ENCODE peak calls at places on chromosomes 6 and 20, in eight cellular contexts. S, E, Q, N, X, W, Y and U are unnamed samples. For H3K27me3, the result is how much of the 10 kb centered on the place peaks cover.

GRCh38 chr6:45880139-45880538 is 135.5 kb downstream of the CLIC5 start:
- DNase-seq in N (peak), E (no peak), X (no peak), W (no peak), Y (no peak), Q (no peak), S (no peak), U (no peak)

GRCh38 chr20:3801299-3801698 is 5.2 kb downstream of the CDC25B start:
- DNase-seq in S (no peak), W (no peak), E (no peak), Q (no peak), N (no peak), X (no peak), Y (no peak), U (no peak)

GRCh38 chr6:166307082-166307980 is 861 bp downstream of the PRR18 start:
- DNase-seq in E (no peak), W (no peak), S (no peak), Q (peak), X (no peak), Y (no peak), N (peak), U (no peak)

GRCh38 chr6:168002812-168003211 is 5.3 kb downstream of the KIF25 start:
- DNase-seq in E (no peak), W (no peak), N (no peak), Y (no peak), X (no peak), Q (no peak), S (no peak), U (no peak)

GRCh38 chr6:133583907-133584306 is 305.0 kb upstream of the TCF21 start:
- DNase-seq in Y (no peak), W (no peak), S (no peak), E (no peak), N (no peak), Q (no peak), X (no peak), U (no peak)

GRCh38 chr6:152220785-152221184 is 413.3 kb downstream of the ESR1 start:
- DNase-seq in X (no peak), Y (no peak), E (no peak), Q (no peak), W (no peak), N (no peak), S (no peak), U (no peak)

GRCh38 chr6:30615958-30616810 is 859 bp downstream of the PPP1R10 start:
- DNase-seq in E (no peak), S (no peak), N (peak), X (no peak), Y (no peak), W (no peak), Q (peak), U (no peak)

GRCh38 chr20:9269280-9269971 is 200.5 kb downstream of the PLCB4 start:
- DNase-seq in S (no peak), W (no peak), E (no peak), Y (no peak), N (no peak), X (no peak), Q (peak), U (no peak)

GRCh38 chr6:170210651-170211403 is 80.1 kb downstream of the DLL1 start:
- DNase-seq in X (no peak), Y (no peak), N (no peak), Q (no peak), E (peak), W (no peak), S (no peak), U (no peak)

GRCh38 chr6:33197431-33198048 is 2.9 kb downstream of the RXRB start:
- DNase-seq in S (no peak), E (no peak), Q (peak), W (no peak), Y (peak), N (peak), X (no peak), U (no peak)

GRCh38 chr6:46056906-46057529 is 41.4 kb upstream of the CLIC5 start:
- DNase-seq in X (no peak), S (no peak), W (no peak), E (no peak), Q (peak), Y (no peak), N (no peak), U (no peak)

GRCh38 chr6:149723771-149724417 is 6.0 kb upstream of the LATS1 start:
- DNase-seq in E (no peak), S (no peak), N (peak), X (no peak), Y (no peak), W (peak), Q (peak), U (peak)

GRCh38 chr20:20744170-20744725 is 31.8 kb upstream of the RALGAPA2 start:
- DNase-seq in Q (no peak), E (no peak), N (no peak), Y (no peak), X (no peak), W (no peak), S (no peak), U (no peak)

GRCh38 chr6:41538556-41539182 is 7.5 kb upstream of the FOXP4 start:
- DNase-seq in W (no peak), Q (no peak), Y (no peak), X (no peak), N (no peak), E (no peak), S (no peak), U (no peak)

GRCh38 chr6:105045546-105045945 is 88.6 kb downstream of the LIN28B start:
- DNase-seq in Q (peak), S (no peak), N (no peak), W (no peak), E (no peak), X (no peak), Y (no peak), U (peak)

GRCh38 chr6:17584241-17584803 is 15.8 kb upstream of the FAM8A1 start:
- DNase-seq in Y (no peak), S (peak), N (peak), W (no peak), E (no peak), Q (peak), X (no peak), U (no peak)

GRCh38 chr20:63978319-63979220 is 872 bp downstream of the SAMD10 start:
- DNase-seq in N (peak), Y (peak), S (no peak), X (peak), W (no peak), E (no peak), Q (peak), U (no peak)

GRCh38 chr6:115360602-115361325 is 699.9 kb downstream of the FRK start:
- DNase-seq in X (no peak), N (no peak), E (no peak), Y (no peak), S (no peak), W (no peak), Q (no peak), U (no peak)

GRCh38 chr20:21235713-21236445 is 67.3 kb upstream of the XRN2 start:
- DNase-seq in W (no peak), N (peak), Y (peak), X (no peak), E (peak), S (peak), Q (peak), U (peak)

GRCh38 chr6:8277769-8278168 is 157.6 kb downstream of the SLC35B3 start:
- DNase-seq in Y (no peak), X (no peak), E (no peak), N (peak), Q (no peak), W (no peak), S (no peak), U (no peak)

GRCh38 chr20:36305602-36306556 is at the start of gene DLGAP4:
- DNase-seq in W (no peak), N (no peak), Y (peak), X (no peak), E (peak), S (no peak), Q (no peak), U (no peak)
- H3K27me3 ChIP-seq in W (half or more), N (half or more), Y (half or more), X (half or more), E (under half), S (half or more), Q (half or more), U (half or more)

GRCh38 chr6:22147469-22147815 is 149.4 kb downstream of the PRL start:
- DNase-seq in X (no peak), Y (no peak), E (no peak), S (no peak), N (peak), Q (no peak), W (no peak), U (no peak)

GRCh38 chr6:22146581-22147468 is 150.0 kb downstream of the PRL start:
- DNase-seq in S (no peak), Q (peak), X (no peak), W (no peak), N (no peak), E (no peak), Y (no peak), U (no peak)

GRCh38 chr6:22145294-22145693 is 151.5 kb downstream of the PRL start:
- DNase-seq in S (no peak), W (no peak), N (no peak), E (no peak), Q (no peak), X (no peak), Y (no peak), U (no peak)

GRCh38 chr6:22147983-22148797 is 148.6 kb downstream of the PRL start:
- DNase-seq in S (peak), X (no peak), Q (peak), W (no peak), E (no peak), Y (no peak), N (peak), U (peak)

GRCh38 chr6:22145823-22146379 is 150.9 kb downstream of the PRL start:
- DNase-seq in N (peak), W (no peak), S (peak), E (no peak), X (no peak), Y (no peak), Q (peak), U (peak)
- TF ChIP-seq CTCF in N (peak), W (no peak), S (peak), E (no peak), X (no peak), Y (no peak), Q (peak), U (peak)

GRCh38 chr20:22579119-22579427 is 5.3 kb downstream of the FOXA2 start:
- DNase-seq in X (no peak), E (no peak), Y (no peak), S (no peak), Q (no peak), N (peak), W (no peak), U (no peak)

GRCh38 chr20:22581437-22582385 is 2.7 kb downstream of the FOXA2 start:
- DNase-seq in N (no peak), E (no peak), W (no peak), Y (no peak), X (no peak), S (no peak), Q (no peak), U (no peak)

GRCh38 chr20:22578221-22579118 is 5.9 kb downstream of the FOXA2 start:
- DNase-seq in W (no peak), E (no peak), X (no peak), Y (peak), Q (no peak), N (peak), S (no peak), U (no peak)

GRCh38 chr20:22577515-22578220 is 6.7 kb downstream of the FOXA2 start:
- DNase-seq in Y (peak), W (no peak), N (peak), X (no peak), S (no peak), E (no peak), Q (no peak), U (no peak)

GRCh38 chr20:22579711-22580697 is 4.4 kb downstream of the FOXA2 start:
- DNase-seq in Y (peak), E (no peak), X (no peak), S (no peak), Q (no peak), N (no peak), W (no peak), U (no peak)
- H3K27me3 ChIP-seq in Y (half or more), E (under half), X (half or more), S (half or more), Q (half or more), N (half or more), W (half or more), U (half or more)

GRCh38 chr6:1670711-1671462 is 61.2 kb downstream of the FOXC1 start:
- DNase-seq in W (no peak), Q (peak), E (no peak), Y (no peak), X (no peak), S (peak), N (no peak), U (no peak)
- TF ChIP-seq CTCF in W (no peak), Q (no peak), E (no peak), Y (no peak), X (no peak), S (no peak), N (no peak), U (no peak)